ENCODE peak calls at places on chromosomes 4 and X, in eight cellular contexts. N is left ventricle myocardium inferior, I is neuronal stem cell, A is testis, L is body of pancreas, R is SJSA1, K is fibroblast of lung, B is neural progenitor cell. E is an unnamed sample.
A peak's percentile ranks its signal among the peaks of the same experiment; 100 is the strongest.

GRCh38 chr4:22334155-22334554 is 181.7 kb downstream of the ADGRA3 start:
- DNase-seq in L (no peak), B (no peak), I (no peak), R (no peak), N (no peak), K (no peak), A (no peak), E (no peak)

GRCh38 chr4:174457468-174457867 is 64.8 kb downstream of the HPGD start:
- DNase-seq in B (no peak), I (no peak), A (no peak), N (no peak), R (no peak), L (no peak), K (no peak), E (no peak)

GRCh38 chrX:88881536-88881935 is 134.5 kb downstream of the CPXCR1 start:
- DNase-seq in A (no peak), L (no peak), I (no peak), B (no peak), K (no peak), N (no peak), R (no peak), E (no peak)

GRCh38 chr4:8853249-8853648 is 18.4 kb downstream of the HMX1 start:
- DNase-seq in K (no peak), I (no peak), B (no peak), L (no peak), R (no peak), N (no peak), A (peak; percentile 26), E (no peak)

GRCh38 chrX:118496763-118497079 is 1.1 kb downstream of the DOCK11 start:
- DNase-seq in K (no peak), A (no peak), L (no peak), B (peak; percentile 21), I (no peak), N (no peak), R (no peak), E (no peak)

GRCh38 chr4:53840643-53841042 is 223.8 kb downstream of the CHIC2 start:
- DNase-seq in L (no peak), N (no peak), A (no peak), B (no peak), R (no peak), I (no peak), K (peak; percentile 62), E (no peak)

GRCh38 chrX:115047181-115047580 is 29.8 kb upstream of the IL13RA2 start:
- DNase-seq in L (no peak), A (no peak), K (peak; percentile 55), N (no peak), R (no peak), B (no peak), I (no peak), E (no peak)

GRCh38 chrX:126027229-126027628 is 138.9 kb downstream of the DCAF12L2 start:
- DNase-seq in I (no peak), K (no peak), N (no peak), R (no peak), A (no peak), L (no peak), B (no peak), E (no peak)

GRCh38 chr4:30256105-30256828 is 463.9 kb upstream of the PCDH7 start:
- DNase-seq in N (no peak), I (no peak), R (no peak), K (no peak), L (no peak), B (no peak), A (no peak), E (no peak)

GRCh38 chr4:24770111-24770584 is 25.2 kb upstream of the SOD3 start:
- DNase-seq in A (no peak), K (peak; percentile 98), B (peak; percentile 24), R (peak; percentile 61), L (no peak), N (no peak), I (no peak), E (no peak)

GRCh38 chrX:71052721-71053120 is 15.4 kb downstream of the SNX12 start:
- DNase-seq in K (no peak), L (no peak), R (no peak), I (no peak), A (no peak), B (no peak), N (no peak), E (no peak)

GRCh38 chr4:83490876-83491450 is 6.1 kb upstream of the ABRAXAS1 start:
- DNase-seq in R (no peak), A (no peak), I (no peak), B (peak; percentile 42), L (no peak), N (no peak), K (peak; percentile 24), E (peak; percentile 55)

GRCh38 chrX:115535421-115535820 is 25.6 kb upstream of the PLS3 start:
- DNase-seq in N (no peak), R (no peak), B (no peak), A (no peak), I (no peak), K (no peak), L (no peak), E (no peak)

GRCh38 chr4:150243932-150244331 is 165.7 kb downstream of the DCLK2 start:
- DNase-seq in A (no peak), K (no peak), I (no peak), L (no peak), N (no peak), B (no peak), R (no peak), E (no peak)

GRCh38 chrX:7706032-7706431 is 136.9 kb upstream of the VCX start:
- DNase-seq in A (no peak), R (no peak), B (no peak), I (no peak), L (no peak), N (no peak), K (no peak), E (no peak)

GRCh38 chrX:10288400-10288799 is 131.6 kb downstream of the CLCN4 start:
- DNase-seq in L (no peak), I (no peak), B (no peak), A (no peak), K (peak; percentile 14), R (no peak), N (no peak), E (no peak)

GRCh38 chrX:154505726-154506125 is 10.3 kb downstream of the FAM3A start:
- DNase-seq in K (peak; percentile 39), A (no peak), B (no peak), L (no peak), N (no peak), I (no peak), R (no peak), E (no peak)

GRCh38 chr4:73018595-73018994 is 50.9 kb downstream of the COX18 start:
- DNase-seq in I (no peak), L (no peak), R (no peak), N (no peak), A (no peak), K (no peak), B (peak; percentile 16), E (no peak)

GRCh38 chrX:23811135-23811781 is 28.3 kb downstream of the SAT1 start:
- DNase-seq in L (no peak), K (no peak), A (no peak), B (no peak), I (no peak), R (no peak), N (no peak), E (no peak)

DNA sequence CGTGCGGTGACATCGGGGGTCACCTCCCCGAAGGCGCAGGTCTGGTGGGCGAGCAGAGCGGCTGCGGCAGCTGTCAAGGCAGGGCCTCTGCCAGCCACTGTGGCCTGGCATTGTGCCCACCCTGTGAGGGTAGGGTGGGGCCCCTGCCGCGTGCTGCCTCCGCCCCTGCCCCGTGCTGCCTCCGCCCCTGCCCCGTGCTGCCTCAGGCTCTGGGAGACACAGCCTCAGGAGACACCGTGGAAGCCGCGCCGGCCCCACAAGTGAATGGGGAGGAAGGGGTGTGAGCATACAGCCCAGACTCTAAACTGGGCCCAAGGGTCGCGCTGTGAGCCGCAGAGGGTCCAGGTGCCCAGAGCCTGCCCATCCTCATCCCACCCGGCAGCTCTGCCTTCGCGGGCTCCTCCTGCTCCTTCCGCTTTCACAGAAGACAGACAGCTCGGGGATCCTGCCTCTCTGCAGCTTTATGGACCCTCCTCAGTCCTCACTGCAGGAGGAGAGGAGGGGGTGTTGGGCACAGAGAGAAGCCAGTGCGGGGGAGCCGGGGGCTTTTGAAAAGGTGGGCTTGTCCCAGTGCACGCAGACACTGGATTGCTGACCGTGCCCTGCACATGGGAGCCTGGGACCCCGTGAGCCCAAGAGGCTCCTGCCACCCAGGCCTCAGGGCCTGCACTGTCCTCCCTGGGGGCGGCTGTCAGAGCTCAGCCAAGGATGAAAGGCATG is 27.4 kb downstream of the PCGF3 start:
- DNase-seq in A (no peak), K (no peak), R (no peak), I (no peak), B (no peak), L (no peak), N (no peak), E (no peak)
- H3K36me3 ChIP-seq in A (no peaks in the 10 kb centered on the region), K (peaks cover 38% of the 10 kb centered on the region), R (peaks cover 3% of the 10 kb centered on the region), I (peaks cover 45% of the 10 kb centered on the region), B (no peaks in the 10 kb centered on the region), L (peaks cover 26% of the 10 kb centered on the region), N (peaks cover 63% of the 10 kb centered on the region), E (peaks cover 50% of the 10 kb centered on the region)

GRCh38 chr4:122652379-122652778 is 31.5 kb upstream of the IL21 start:
- DNase-seq in B (peak; percentile 13), K (peak; percentile 51), R (no peak), A (peak; percentile 73), I (no peak), N (no peak), L (peak; percentile 29), E (peak; percentile 5)
- H3K4me1 ChIP-seq in B (no peaks in the 10 kb centered on the region), K (no peaks in the 10 kb centered on the region), R (no peaks in the 10 kb centered on the region), A (no peaks in the 10 kb centered on the region), I (no peaks in the 10 kb centered on the region), N (no peaks in the 10 kb centered on the region), L (no peaks in the 10 kb centered on the region), E (no peaks in the 10 kb centered on the region)

GRCh38 chrX:47976254-47977151 is 27.3 kb downstream of the ZNF182 start:
- DNase-seq in L (no peak), N (no peak), R (no peak), K (no peak), B (no peak), I (no peak), A (no peak), E (no peak)
- H3K9me3 ChIP-seq in L (no peaks in the 10 kb centered on the region), N (peaks cover 72% of the 10 kb centered on the region), R (no peaks in the 10 kb centered on the region), K (no peaks in the 10 kb centered on the region), B (peaks cover 34% of the 10 kb centered on the region), I (peaks cover 89% of the 10 kb centered on the region), A (no peaks in the 10 kb centered on the region), E (peaks cover 77% of the 10 kb centered on the region)

GRCh38 chr4:2510351-2511259 is 25.8 kb upstream of the FAM193A start:
- DNase-seq in I (no peak), A (peak; percentile 42), L (no peak), B (no peak), R (no peak), K (no peak), N (no peak), E (no peak)

GRCh38 chr4:2503809-2504208 is 32.6 kb upstream of the FAM193A start:
- DNase-seq in L (no peak), B (no peak), R (no peak), A (no peak), K (no peak), N (no peak), I (no peak), E (no peak)

GRCh38 chr4:2511645-2512131 is 24.8 kb upstream of the FAM193A start:
- DNase-seq in A (no peak), N (no peak), R (no peak), L (no peak), I (no peak), B (no peak), K (no peak), E (no peak)

GRCh38 chr4:2507855-2508254 is 28.6 kb upstream of the FAM193A start:
- DNase-seq in L (no peak), B (no peak), R (no peak), A (no peak), K (no peak), I (no peak), N (no peak), E (no peak)

GRCh38 chr4:2507259-2507658 is 29.2 kb upstream of the FAM193A start:
- DNase-seq in I (no peak), R (no peak), N (no peak), A (no peak), B (no peak), K (no peak), L (no peak), E (no peak)
- H3K36me3 ChIP-seq in I (peaks cover 38% of the 10 kb centered on the region), R (peaks cover 10% of the 10 kb centered on the region), N (peaks cover 57% of the 10 kb centered on the region), A (no peaks in the 10 kb centered on the region), B (peaks cover 6% of the 10 kb centered on the region), K (peaks cover 14% of the 10 kb centered on the region), L (peaks cover 7% of the 10 kb centered on the region), E (peaks cover 71% of the 10 kb centered on the region)

E was measured in CD4-positive, CD25-positive, alpha-beta regulatory T cell.